ENCODE peak calls at places on chromosomes 1 and 21, in nine cellular contexts. One of them, this sample, is unnamed.

GRCh38 chr1:41277371-41277994 is 35.4 kb upstream of the SCMH1 start:
- DNase-seq in lung: no peak
- DNase-seq in SHP77: no peak
- DNase-seq in mesenteric fat pad: no peak
- DNase-seq in amygdala: no peak
- DNase-seq in LoVo: no peak
- DNase-seq in CD8-positive, alpha-beta T cell: no peak
- DNase-seq in hippocampal formation: no peak
- DNase-seq in NCI-H774: no peak
- DNase-seq in this sample: no peak

GRCh38 chr1:13700521-13701273 is 709 bp downstream of the PRDM2 start:
- DNase-seq in lung: peak
- DNase-seq in SHP77: no peak
- DNase-seq in mesenteric fat pad: no peak
- DNase-seq in amygdala: peak
- DNase-seq in LoVo: no peak
- DNase-seq in CD8-positive, alpha-beta T cell: peak
- DNase-seq in hippocampal formation: peak
- DNase-seq in NCI-H774: no peak
- DNase-seq in this sample: peak

GRCh38 chr1:165456114-165456513 is 11.2 kb upstream of the RXRG start:
- DNase-seq in lung: no peak
- DNase-seq in SHP77: no peak
- DNase-seq in mesenteric fat pad: no peak
- DNase-seq in amygdala: no peak
- DNase-seq in LoVo: no peak
- DNase-seq in CD8-positive, alpha-beta T cell: no peak
- DNase-seq in hippocampal formation: no peak
- DNase-seq in NCI-H774: peak
- DNase-seq in this sample: no peak

GRCh38 chr1:231931146-231931545 is 304.6 kb downstream of the DISC1 start:
- DNase-seq in lung: no peak
- DNase-seq in SHP77: no peak
- DNase-seq in mesenteric fat pad: no peak
- DNase-seq in amygdala: no peak
- DNase-seq in LoVo: no peak
- DNase-seq in CD8-positive, alpha-beta T cell: no peak
- DNase-seq in hippocampal formation: no peak
- DNase-seq in NCI-H774: no peak
- DNase-seq in this sample: peak

GRCh38 chr1:228144213-228145049 is 4.4 kb downstream of the GUK1 start:
- DNase-seq in lung: no peak
- DNase-seq in SHP77: no peak
- DNase-seq in mesenteric fat pad: no peak
- DNase-seq in amygdala: no peak
- DNase-seq in LoVo: no peak
- DNase-seq in CD8-positive, alpha-beta T cell: no peak
- DNase-seq in hippocampal formation: no peak
- DNase-seq in NCI-H774: no peak
- DNase-seq in this sample: no peak

GRCh38 chr1:158098256-158098655 is 82.4 kb upstream of the CD1D start:
- DNase-seq in lung: no peak
- DNase-seq in SHP77: no peak
- DNase-seq in mesenteric fat pad: no peak
- DNase-seq in amygdala: no peak
- DNase-seq in LoVo: no peak
- DNase-seq in CD8-positive, alpha-beta T cell: no peak
- DNase-seq in hippocampal formation: no peak
- DNase-seq in NCI-H774: no peak
- DNase-seq in this sample: no peak

GRCh38 chr1:43205671-43206070 is 33.5 kb downstream of the CFAP57 start:
- DNase-seq in lung: peak
- DNase-seq in SHP77: no peak
- DNase-seq in mesenteric fat pad: no peak
- DNase-seq in amygdala: no peak
- DNase-seq in LoVo: peak
- DNase-seq in CD8-positive, alpha-beta T cell: no peak
- DNase-seq in hippocampal formation: no peak
- DNase-seq in NCI-H774: no peak
- DNase-seq in this sample: peak

GRCh38 chr1:243268284-243268653 is 12.4 kb downstream of the SDCCAG8 start:
- DNase-seq in lung: no peak
- DNase-seq in SHP77: no peak
- DNase-seq in mesenteric fat pad: no peak
- DNase-seq in amygdala: no peak
- DNase-seq in LoVo: peak
- DNase-seq in CD8-positive, alpha-beta T cell: no peak
- DNase-seq in hippocampal formation: no peak
- DNase-seq in NCI-H774: no peak
- DNase-seq in this sample: no peak

GRCh38 chr1:238606896-238607295 is 716.2 kb upstream of the ZP4 start:
- DNase-seq in lung: no peak
- DNase-seq in SHP77: no peak
- DNase-seq in mesenteric fat pad: no peak
- DNase-seq in amygdala: no peak
- DNase-seq in LoVo: no peak
- DNase-seq in CD8-positive, alpha-beta T cell: no peak
- DNase-seq in hippocampal formation: no peak
- DNase-seq in NCI-H774: no peak
- DNase-seq in this sample: no peak

GRCh38 chr1:212557739-212558664 is 50.6 kb upstream of the ATF3 start:
- DNase-seq in lung: peak
- DNase-seq in SHP77: no peak
- DNase-seq in mesenteric fat pad: peak
- DNase-seq in amygdala: no peak
- DNase-seq in LoVo: peak
- DNase-seq in CD8-positive, alpha-beta T cell: no peak
- DNase-seq in hippocampal formation: no peak
- DNase-seq in NCI-H774: no peak
- DNase-seq in this sample: peak

GRCh38 chr1:4587721-4588120 is 66.7 kb upstream of the AJAP1 start:
- DNase-seq in lung: no peak
- DNase-seq in SHP77: no peak
- DNase-seq in mesenteric fat pad: peak
- DNase-seq in amygdala: no peak
- DNase-seq in LoVo: no peak
- DNase-seq in CD8-positive, alpha-beta T cell: no peak
- DNase-seq in hippocampal formation: no peak
- DNase-seq in NCI-H774: no peak
- DNase-seq in this sample: no peak

GRCh38 chr1:51516639-51517158 is 2.4 kb downstream of the EPS15 start:
- DNase-seq in lung: no peak
- DNase-seq in SHP77: no peak
- DNase-seq in mesenteric fat pad: no peak
- DNase-seq in amygdala: no peak
- DNase-seq in LoVo: no peak
- DNase-seq in CD8-positive, alpha-beta T cell: no peak
- DNase-seq in hippocampal formation: no peak
- DNase-seq in NCI-H774: no peak
- DNase-seq in this sample: peak

GRCh38 chr1:38962560-38962959 is 20.9 kb upstream of the RHBDL2 start:
- DNase-seq in lung: no peak
- DNase-seq in SHP77: no peak
- DNase-seq in mesenteric fat pad: no peak
- DNase-seq in amygdala: no peak
- DNase-seq in LoVo: no peak
- DNase-seq in CD8-positive, alpha-beta T cell: no peak
- DNase-seq in hippocampal formation: no peak
- DNase-seq in NCI-H774: no peak
- DNase-seq in this sample: peak

GRCh38 chr1:29655945-29656866 is 419.9 kb downstream of the PTPRU start:
- DNase-seq in lung: no peak
- DNase-seq in SHP77: peak
- DNase-seq in mesenteric fat pad: peak
- DNase-seq in amygdala: no peak
- DNase-seq in LoVo: no peak
- DNase-seq in CD8-positive, alpha-beta T cell: no peak
- DNase-seq in hippocampal formation: no peak
- DNase-seq in NCI-H774: no peak
- DNase-seq in this sample: no peak

GRCh38 chr1:1245840-1246205 is 699 bp downstream of the C1QTNF12 start:
- DNase-seq in lung: no peak
- DNase-seq in SHP77: no peak
- DNase-seq in mesenteric fat pad: no peak
- DNase-seq in amygdala: no peak
- DNase-seq in LoVo: no peak
- DNase-seq in CD8-positive, alpha-beta T cell: no peak
- DNase-seq in hippocampal formation: no peak
- DNase-seq in NCI-H774: no peak
- DNase-seq in this sample: no peak

GRCh38 chr1:29586991-29587745 is 350.8 kb downstream of the PTPRU start:
- DNase-seq in lung: no peak
- DNase-seq in SHP77: no peak
- DNase-seq in mesenteric fat pad: no peak
- DNase-seq in amygdala: no peak
- DNase-seq in LoVo: no peak
- DNase-seq in CD8-positive, alpha-beta T cell: no peak
- DNase-seq in hippocampal formation: no peak
- DNase-seq in NCI-H774: no peak
- DNase-seq in this sample: peak

GRCh38 chr1:175881571-175881970 is 138.2 kb upstream of the TNR start:
- DNase-seq in lung: no peak
- DNase-seq in SHP77: no peak
- DNase-seq in mesenteric fat pad: peak
- DNase-seq in amygdala: no peak
- DNase-seq in LoVo: no peak
- DNase-seq in CD8-positive, alpha-beta T cell: no peak
- DNase-seq in hippocampal formation: no peak
- DNase-seq in NCI-H774: no peak
- DNase-seq in this sample: no peak

GRCh38 chr21:45316871-45317400 is 29.2 kb upstream of the POFUT2 start:
- DNase-seq in lung: no peak
- DNase-seq in SHP77: no peak
- DNase-seq in mesenteric fat pad: no peak
- DNase-seq in amygdala: no peak
- DNase-seq in LoVo: no peak
- DNase-seq in CD8-positive, alpha-beta T cell: no peak
- DNase-seq in hippocampal formation: no peak
- DNase-seq in NCI-H774: no peak
- DNase-seq in this sample: no peak

GRCh38 chr21:45335151-45335760 is 47.6 kb upstream of the POFUT2 start:
- DNase-seq in lung: no peak
- DNase-seq in SHP77: no peak
- DNase-seq in mesenteric fat pad: no peak
- DNase-seq in amygdala: no peak
- DNase-seq in LoVo: no peak
- DNase-seq in CD8-positive, alpha-beta T cell: no peak
- DNase-seq in hippocampal formation: no peak
- DNase-seq in NCI-H774: no peak
- DNase-seq in this sample: no peak

GRCh38 chr1:175479521-175480342 is 263.7 kb downstream of the TNR start:
- DNase-seq in lung: no peak
- DNase-seq in SHP77: no peak
- DNase-seq in mesenteric fat pad: no peak
- DNase-seq in amygdala: no peak
- DNase-seq in LoVo: no peak
- DNase-seq in CD8-positive, alpha-beta T cell: no peak
- DNase-seq in hippocampal formation: no peak
- DNase-seq in NCI-H774: no peak
- DNase-seq in this sample: no peak

GRCh38 chr1:100606438-100606837 is 68.5 kb downstream of the GPR88 start:
- DNase-seq in lung: no peak
- DNase-seq in SHP77: no peak
- DNase-seq in mesenteric fat pad: no peak
- DNase-seq in amygdala: no peak
- DNase-seq in LoVo: no peak
- DNase-seq in CD8-positive, alpha-beta T cell: no peak
- DNase-seq in hippocampal formation: no peak
- DNase-seq in NCI-H774: no peak
- DNase-seq in this sample: peak

GRCh38 chr1:95916616-95917015 is 682.6 kb downstream of the RWDD3 start:
- DNase-seq in lung: no peak
- DNase-seq in SHP77: peak
- DNase-seq in mesenteric fat pad: no peak
- DNase-seq in amygdala: no peak
- DNase-seq in LoVo: no peak
- DNase-seq in CD8-positive, alpha-beta T cell: no peak
- DNase-seq in hippocampal formation: no peak
- DNase-seq in NCI-H774: no peak
- DNase-seq in this sample: no peak

GRCh38 chr1:184684285-184685077 is 70.2 kb downstream of the EDEM3 start:
- DNase-seq in lung: no peak
- DNase-seq in SHP77: peak
- DNase-seq in mesenteric fat pad: no peak
- DNase-seq in amygdala: peak
- DNase-seq in LoVo: no peak
- DNase-seq in CD8-positive, alpha-beta T cell: no peak
- DNase-seq in hippocampal formation: no peak
- DNase-seq in NCI-H774: no peak
- DNase-seq in this sample: no peak

GRCh38 chr1:115679141-115679611 is 37.4 kb downstream of the VANGL1 start:
- DNase-seq in lung: no peak
- DNase-seq in SHP77: no peak
- DNase-seq in mesenteric fat pad: no peak
- DNase-seq in amygdala: no peak
- DNase-seq in LoVo: no peak
- DNase-seq in CD8-positive, alpha-beta T cell: no peak
- DNase-seq in hippocampal formation: no peak
- DNase-seq in NCI-H774: no peak
- DNase-seq in this sample: peak

GRCh38 chr1:197633447-197634039 is 141.7 kb downstream of the DENND1B start:
- DNase-seq in lung: no peak
- DNase-seq in SHP77: no peak
- DNase-seq in mesenteric fat pad: no peak
- DNase-seq in amygdala: no peak
- DNase-seq in LoVo: no peak
- DNase-seq in CD8-positive, alpha-beta T cell: no peak
- DNase-seq in hippocampal formation: no peak
- DNase-seq in NCI-H774: no peak
- DNase-seq in this sample: no peak

GRCh38 chr1:13793088-13793730 is 93.2 kb downstream of the PRDM2 start:
- DNase-seq in lung: no peak
- DNase-seq in SHP77: no peak
- DNase-seq in mesenteric fat pad: no peak
- DNase-seq in amygdala: no peak
- DNase-seq in LoVo: no peak
- DNase-seq in CD8-positive, alpha-beta T cell: no peak
- DNase-seq in hippocampal formation: no peak
- DNase-seq in NCI-H774: no peak
- DNase-seq in this sample: no peak

GRCh38 chr1:17922833-17923232 is 167.7 kb downstream of the ACTL8 start:
- DNase-seq in lung: no peak
- DNase-seq in SHP77: peak
- DNase-seq in mesenteric fat pad: peak
- DNase-seq in amygdala: no peak
- DNase-seq in LoVo: peak
- DNase-seq in CD8-positive, alpha-beta T cell: no peak
- DNase-seq in hippocampal formation: peak
- DNase-seq in NCI-H774: no peak
- DNase-seq in this sample: peak

GRCh38 chr1:209564904-209565303 is 18.6 kb upstream of the CAMK1G start:
- DNase-seq in lung: no peak
- DNase-seq in SHP77: no peak
- DNase-seq in mesenteric fat pad: no peak
- DNase-seq in amygdala: no peak
- DNase-seq in LoVo: no peak
- DNase-seq in CD8-positive, alpha-beta T cell: no peak
- DNase-seq in hippocampal formation: no peak
- DNase-seq in NCI-H774: no peak
- DNase-seq in this sample: no peak

GRCh38 chr1:36204347-36204909 is 19.8 kb upstream of the THRAP3 start:
- DNase-seq in lung: no peak
- DNase-seq in SHP77: no peak
- DNase-seq in mesenteric fat pad: no peak
- DNase-seq in amygdala: no peak
- DNase-seq in LoVo: no peak
- DNase-seq in CD8-positive, alpha-beta T cell: no peak
- DNase-seq in hippocampal formation: no peak
- DNase-seq in NCI-H774: no peak
- DNase-seq in this sample: peak

GRCh38 chr1:6823822-6824221 is 38.6 kb downstream of the CAMTA1 start:
- DNase-seq in lung: no peak
- DNase-seq in SHP77: no peak
- DNase-seq in mesenteric fat pad: no peak
- DNase-seq in amygdala: no peak
- DNase-seq in LoVo: no peak
- DNase-seq in CD8-positive, alpha-beta T cell: no peak
- DNase-seq in hippocampal formation: no peak
- DNase-seq in NCI-H774: no peak
- DNase-seq in this sample: no peak

GRCh38 chr1:47030170-47030805 is 6.8 kb downstream of the CYP4X1 start:
- DNase-seq in lung: no peak
- DNase-seq in SHP77: no peak
- DNase-seq in mesenteric fat pad: no peak
- DNase-seq in amygdala: no peak
- DNase-seq in LoVo: no peak
- DNase-seq in CD8-positive, alpha-beta T cell: no peak
- DNase-seq in hippocampal formation: no peak
- DNase-seq in NCI-H774: no peak
- DNase-seq in this sample: no peak

This sample was measured in MG63.